ENCODE peak calls at places on chromosomes 4 and X, in seven cellular contexts. P is T-helper 9 cell, C is GM23248, T is T-helper 2 cell, Z is hippocampal formation, G is hepatic stellate cell, S is NAMALWA. E is an unnamed sample.

GRCh38 chr4:6782846-6783110 is 251 bp downstream of the KIAA0232 start:
- DNase-seq in P (no peak), C (no peak), T (no peak), Z (no peak), G (no peak), S (no peak), E (no peak)

GRCh38 chrX:139691843-139692505 is 16.0 kb downstream of the MCF2 start:
- DNase-seq in P (no peak), C (peak; percentile 13), T (no peak), Z (no peak), G (no peak), S (no peak), E (no peak)

GRCh38 chrX:97310373-97310772 is 426.7 kb downstream of the RPA4 start:
- DNase-seq in P (no peak), C (no peak), T (no peak), Z (no peak), G (no peak), S (no peak), E (no peak)

GRCh38 chrX:1412551-1413161 is 20.7 kb upstream of the SLC25A6 start:
- DNase-seq in P (no peak), C (no peak), T (no peak), Z (no peak), G (no peak), S (no peak), E (no peak)

GRCh38 chr4:5217411-5217810 is 166.1 kb downstream of the STK32B start:
- DNase-seq in P (no peak), C (peak; percentile 19), T (no peak), Z (no peak), G (no peak), S (no peak), E (no peak)

GRCh38 chr4:61336911-61337310 is 136.8 kb downstream of the ADGRL3 start:
- DNase-seq in P (no peak), C (no peak), T (no peak), Z (no peak), G (no peak), S (no peak), E (no peak)

GRCh38 chr4:54924891-54925290 is 200.5 kb downstream of the KDR start:
- DNase-seq in P (no peak), C (no peak), T (no peak), Z (no peak), G (no peak), S (no peak), E (no peak)

GRCh38 chrX:44344687-44345086 is 1.2 kb upstream of the EFHC2 start:
- DNase-seq in P (peak; percentile 4), C (no peak), T (peak; percentile 32), Z (no peak), G (no peak), S (no peak), E (no peak)

GRCh38 chr4:118373614-118374255 is 20.9 kb upstream of the PRSS12 start:
- DNase-seq in P (no peak), C (peak; percentile 40), T (no peak), Z (no peak), G (peak; percentile 4), S (no peak), E (no peak)

GRCh38 chr4:148126825-148127224 is 315.4 kb downstream of the NR3C2 start:
- DNase-seq in P (no peak), C (peak; percentile 3), T (no peak), Z (no peak), G (no peak), S (no peak), E (no peak)

GRCh38 chrX:47351706-47352105 is 18.7 kb upstream of the ZNF157 start:
- DNase-seq in P (no peak), C (peak; percentile 68), T (no peak), Z (no peak), G (no peak), S (no peak), E (no peak)

GRCh38 chrX:24355095-24355494 is 5.3 kb upstream of the SUPT20HL1 start:
- DNase-seq in P (no peak), C (peak; percentile 30), T (no peak), Z (no peak), G (no peak), S (no peak), E (no peak)

GRCh38 chr4:87559090-87559837 is 30.1 kb upstream of the SPARCL1 start:
- DNase-seq in P (peak; percentile 1), C (no peak), T (peak; percentile 20), Z (no peak), G (no peak), S (peak; percentile 4), E (no peak)

GRCh38 chr4:182885022-182885737 is 32.0 kb downstream of the DCTD start:
- DNase-seq in P (no peak), C (no peak), T (no peak), Z (no peak), G (no peak), S (no peak), E (no peak)

GRCh38 chr4:181234951-181235350 is 1008.3 kb upstream of the TENM3 start:
- DNase-seq in P (no peak), C (no peak), T (no peak), Z (no peak), G (no peak), S (no peak), E (no peak)

GRCh38 chrX:83008415-83008814 is 499.7 kb upstream of the POU3F4 start:
- DNase-seq in P (no peak), C (peak; percentile 0), T (no peak), Z (no peak), G (no peak), S (peak; percentile 37), E (no peak)

GRCh38 chr4:155119006-155119405 is 89.4 kb upstream of the NPY2R start:
- DNase-seq in P (no peak), C (no peak), T (no peak), Z (no peak), G (no peak), S (no peak), E (no peak)

GRCh38 chrX:134948333-134949241 is 42.2 kb upstream of the SMIM10 start:
- DNase-seq in P (no peak), C (peak; percentile 41), T (no peak), Z (no peak), G (no peak), S (no peak), E (no peak)

GRCh38 chr4:158172196-158172557 is 648 bp downstream of the GASK1B start:
- DNase-seq in P (no peak), C (peak; percentile 28), T (no peak), Z (no peak), G (no peak), S (no peak), E (no peak)

GRCh38 chr4:53490965-53491622 is 100.2 kb downstream of the LNX1 start:
- DNase-seq in P (no peak), C (peak; percentile 90), T (no peak), Z (no peak), G (peak; percentile 52), S (peak; percentile 58), E (no peak)

GRCh38 chrX:72027024-72027913 is 104.4 kb downstream of the RTL5 start:
- DNase-seq in P (no peak), C (peak; percentile 57), T (no peak), Z (no peak), G (no peak), S (no peak), E (no peak)

GRCh38 chr4:74738756-74739155 is 55.6 kb downstream of the BTC start:
- DNase-seq in P (no peak), C (peak; percentile 19), T (no peak), Z (no peak), G (no peak), S (no peak), E (no peak)

GRCh38 chr4:54277691-54278090 is 48.6 kb downstream of the PDGFRA start:
- DNase-seq in P (no peak), C (peak; percentile 82), T (no peak), Z (no peak), G (peak; percentile 51), S (no peak), E (no peak)

GRCh38 chr4:149264093-149264733 is 551.4 kb downstream of the IQCM start:
- DNase-seq in P (no peak), C (peak; percentile 77), T (no peak), Z (no peak), G (peak; percentile 16), S (peak; percentile 66), E (no peak)

GRCh38 chr4:20629180-20630115 is 70.8 kb upstream of the PACRGL start:
- DNase-seq in P (no peak), C (no peak), T (no peak), Z (no peak), G (no peak), S (peak; percentile 5), E (no peak)

GRCh38 chr4:177356921-177357320 is 47.2 kb downstream of the NEIL3 start:
- DNase-seq in P (no peak), C (no peak), T (no peak), Z (no peak), G (no peak), S (no peak), E (no peak)

GRCh38 chrX:149871940-149872339 is 9.0 kb upstream of the MAGEA8 start:
- DNase-seq in P (peak; percentile 22), C (peak; percentile 1), T (peak; percentile 44), Z (no peak), G (no peak), S (peak; percentile 48), E (no peak)

GRCh38 chr4:105710012-105710600 is 1.5 kb downstream of the GSTCD start:
- DNase-seq in P (no peak), C (no peak), T (no peak), Z (no peak), G (no peak), S (no peak), E (no peak)

E was measured in midbrain.